ENCODE peak calls at places on chromosomes 13 and 19, in four cellular contexts. One of them, this sample, is unnamed.

GRCh38 chr19:55376381-55376933 is at the start of gene TMEM190:
- DNase-seq in A549: peak; percentile 68
- DNase-seq in K562: peak; percentile 50
- DNase-seq in HepG2: no peak
- DNase-seq in this sample: peak; percentile 66

GRCh38 chr13:74930402-74931165 is 551.4 kb downstream of the TBC1D4 start:
- DNase-seq in A549: no peak
- DNase-seq in K562: no peak
- DNase-seq in HepG2: no peak
- DNase-seq in this sample: no peak

GRCh38 chr19:12884926-12885748 is 1.9 kb downstream of the KLF1 start:
- DNase-seq in A549: peak; percentile 74
- DNase-seq in K562: peak; percentile 92
- DNase-seq in HepG2: peak; percentile 29
- DNase-seq in this sample: peak; percentile 100

GRCh38 chr19:16661480-16662034 is 618 bp downstream of the TMEM38A start:
- DNase-seq in A549: no peak
- DNase-seq in K562: no peak
- DNase-seq in HepG2: no peak
- DNase-seq in this sample: peak; percentile 72

GRCh38 chr13:43961909-43962308 is 82.2 kb downstream of the LACC1 start:
- DNase-seq in A549: no peak
- DNase-seq in K562: no peak
- DNase-seq in HepG2: no peak
- DNase-seq in this sample: no peak

GRCh38 chr19:32201661-32202060 is 143.7 kb upstream of the ZNF507 start:
- DNase-seq in A549: no peak
- DNase-seq in K562: no peak
- DNase-seq in HepG2: no peak
- DNase-seq in this sample: no peak

GRCh38 chr19:17049711-17050280 is 23.2 kb upstream of the CPAMD8 start:
- DNase-seq in A549: peak; percentile 16
- DNase-seq in K562: no peak
- DNase-seq in HepG2: no peak
- DNase-seq in this sample: no peak

GRCh38 chr19:47680858-47681332 is 32.3 kb upstream of the EHD2 start:
- DNase-seq in A549: no peak
- DNase-seq in K562: no peak
- DNase-seq in HepG2: no peak
- DNase-seq in this sample: no peak

GRCh38 chr13:99265823-99266426 is 7.7 kb upstream of the GPR18 start:
- DNase-seq in A549: peak; percentile 39
- DNase-seq in K562: peak; percentile 32
- DNase-seq in HepG2: peak; percentile 46
- DNase-seq in this sample: peak; percentile 70

GRCh38 chr13:59259416-59260000 is 904.2 kb downstream of the DIAPH3 start:
- DNase-seq in A549: no peak
- DNase-seq in K562: no peak
- DNase-seq in HepG2: no peak
- DNase-seq in this sample: peak; percentile 24

GRCh38 chr13:38255600-38255999 is 94.1 kb upstream of the UFM1 start:
- DNase-seq in A549: no peak
- DNase-seq in K562: no peak
- DNase-seq in HepG2: no peak
- DNase-seq in this sample: no peak

GRCh38 chr13:99009987-99010551 is 32.2 kb upstream of the DOCK9 start:
- DNase-seq in A549: no peak
- DNase-seq in K562: no peak
- DNase-seq in HepG2: no peak
- DNase-seq in this sample: no peak

GRCh38 chr19:861756-862528 is 2.5 kb downstream of the CFD start:
- DNase-seq in A549: peak; percentile 78
- DNase-seq in K562: peak; percentile 98
- DNase-seq in HepG2: peak; percentile 41
- DNase-seq in this sample: peak; percentile 94

GRCh38 chr13:38530492-38530891 is 156.4 kb upstream of the FREM2 start:
- DNase-seq in A549: no peak
- DNase-seq in K562: peak; percentile 4
- DNase-seq in HepG2: no peak
- DNase-seq in this sample: peak; percentile 24

GRCh38 chr13:42788601-42789000 is 7.2 kb downstream of the FAM216B start:
- DNase-seq in A549: no peak
- DNase-seq in K562: no peak
- DNase-seq in HepG2: no peak
- DNase-seq in this sample: no peak

GRCh38 chr19:47032171-47032811 is 12.7 kb downstream of the NPAS1 start:
- DNase-seq in A549: peak; percentile 67
- DNase-seq in K562: peak; percentile 69
- DNase-seq in HepG2: no peak
- DNase-seq in this sample: peak; percentile 94

GRCh38 chr13:92806215-92806614 is 420.4 kb upstream of the GPC6 start:
- DNase-seq in A549: no peak
- DNase-seq in K562: no peak
- DNase-seq in HepG2: no peak
- DNase-seq in this sample: no peak

GRCh38 chr19:4130635-4131438 is 6.9 kb upstream of the MAP2K2 start:
- DNase-seq in A549: peak; percentile 83
- DNase-seq in K562: peak; percentile 71
- DNase-seq in HepG2: peak; percentile 93
- DNase-seq in this sample: no peak

GRCh38 chr13:33281951-33282595 is 3.5 kb downstream of the STARD13 start:
- DNase-seq in A549: peak; percentile 19
- DNase-seq in K562: no peak
- DNase-seq in HepG2: no peak
- DNase-seq in this sample: no peak

GRCh38 chr13:73536865-73537264 is 478.1 kb downstream of the KLF5 start:
- DNase-seq in A549: no peak
- DNase-seq in K562: no peak
- DNase-seq in HepG2: no peak
- DNase-seq in this sample: no peak

GRCh38 chr13:112761701-112762689 is 72.2 kb downstream of the ATP11A start:
- DNase-seq in A549: no peak
- DNase-seq in K562: peak; percentile 30
- DNase-seq in HepG2: no peak
- DNase-seq in this sample: peak; percentile 60

GRCh38 chr19:11047856-11048255 is 41.4 kb upstream of the LDLR start:
- DNase-seq in A549: no peak
- DNase-seq in K562: no peak
- DNase-seq in HepG2: no peak
- DNase-seq in this sample: no peak

GRCh38 chr13:77918391-77919261 is at the start of gene EDNRB:
- DNase-seq in A549: no peak
- DNase-seq in K562: no peak
- DNase-seq in HepG2: no peak
- DNase-seq in this sample: peak; percentile 81

GRCh38 chr13:59946924-59947323 is 216.8 kb downstream of the DIAPH3 start:
- DNase-seq in A549: no peak
- DNase-seq in K562: no peak
- DNase-seq in HepG2: no peak
- DNase-seq in this sample: no peak

GRCh38 chr19:4676955-4677731 is 7.0 kb upstream of the MYDGF start:
- DNase-seq in A549: peak; percentile 81
- DNase-seq in K562: peak; percentile 74
- DNase-seq in HepG2: peak; percentile 69
- DNase-seq in this sample: peak; percentile 96

GRCh38 chr13:49536144-49536873 is 40.6 kb downstream of the PHF11 start:
- DNase-seq in A549: no peak
- DNase-seq in K562: no peak
- DNase-seq in HepG2: no peak
- DNase-seq in this sample: no peak

GRCh38 chr19:2529473-2529918 is 53.6 kb downstream of the GADD45B start:
- DNase-seq in A549: peak; percentile 93
- DNase-seq in K562: no peak
- DNase-seq in HepG2: peak; percentile 90
- DNase-seq in this sample: no peak

GRCh38 chr13:37175996-37176395 is 70.5 kb upstream of the CSNK1A1L start:
- DNase-seq in A549: no peak
- DNase-seq in K562: no peak
- DNase-seq in HepG2: no peak
- DNase-seq in this sample: no peak

GRCh38 chr19:38852231-38853044 is 2.7 kb upstream of the HNRNPL start:
- DNase-seq in A549: peak; percentile 89
- DNase-seq in K562: peak; percentile 34
- DNase-seq in HepG2: no peak
- DNase-seq in this sample: peak; percentile 78

GRCh38 chr19:6528544-6529121 is 2.2 kb upstream of the TNFSF9 start:
- DNase-seq in A549: peak; percentile 36
- DNase-seq in K562: peak; percentile 57
- DNase-seq in HepG2: peak; percentile 60
- DNase-seq in this sample: peak; percentile 53

GRCh38 chr13:31773538-31773937 is 34.2 kb downstream of the RXFP2 start:
- DNase-seq in A549: no peak
- DNase-seq in K562: no peak
- DNase-seq in HepG2: no peak
- DNase-seq in this sample: no peak

GRCh38 chr19:45630463-45630862 is 8.7 kb downstream of the EML2 start:
- DNase-seq in A549: peak; percentile 84
- DNase-seq in K562: no peak
- DNase-seq in HepG2: no peak
- DNase-seq in this sample: peak; percentile 71

GRCh38 chr19:1483067-1483978 is 4.3 kb upstream of the C19orf25 start:
- DNase-seq in A549: no peak
- DNase-seq in K562: no peak
- DNase-seq in HepG2: no peak
- DNase-seq in this sample: no peak

GRCh38 chr13:63307239-63307638 is 1891.6 kb upstream of the PCDH20 start:
- DNase-seq in A549: no peak
- DNase-seq in K562: no peak
- DNase-seq in HepG2: no peak
- DNase-seq in this sample: no peak

GRCh38 chr13:113929628-113930615 is 44.0 kb downstream of the C13orf46 start:
- DNase-seq in A549: no peak
- DNase-seq in K562: no peak
- DNase-seq in HepG2: no peak
- DNase-seq in this sample: peak; percentile 23

GRCh38 chr13:25064396-25064795 is 31.5 kb upstream of the PABPC3 start:
- DNase-seq in A549: no peak
- DNase-seq in K562: no peak
- DNase-seq in HepG2: no peak
- DNase-seq in this sample: no peak

GRCh38 chr19:14979136-14979497 is 547 bp downstream of the SLC1A6 start:
- DNase-seq in A549: no peak
- DNase-seq in K562: no peak
- DNase-seq in HepG2: no peak
- DNase-seq in this sample: peak; percentile 56

GRCh38 chr13:112181336-112182051 is 114.5 kb downstream of the SOX1 start:
- DNase-seq in A549: no peak
- DNase-seq in K562: no peak
- DNase-seq in HepG2: no peak
- DNase-seq in this sample: no peak

GRCh38 chr13:102198418-102199322 is 203.2 kb downstream of the FGF14 start:
- DNase-seq in A549: no peak
- DNase-seq in K562: no peak
- DNase-seq in HepG2: no peak
- DNase-seq in this sample: no peak

DNA sequence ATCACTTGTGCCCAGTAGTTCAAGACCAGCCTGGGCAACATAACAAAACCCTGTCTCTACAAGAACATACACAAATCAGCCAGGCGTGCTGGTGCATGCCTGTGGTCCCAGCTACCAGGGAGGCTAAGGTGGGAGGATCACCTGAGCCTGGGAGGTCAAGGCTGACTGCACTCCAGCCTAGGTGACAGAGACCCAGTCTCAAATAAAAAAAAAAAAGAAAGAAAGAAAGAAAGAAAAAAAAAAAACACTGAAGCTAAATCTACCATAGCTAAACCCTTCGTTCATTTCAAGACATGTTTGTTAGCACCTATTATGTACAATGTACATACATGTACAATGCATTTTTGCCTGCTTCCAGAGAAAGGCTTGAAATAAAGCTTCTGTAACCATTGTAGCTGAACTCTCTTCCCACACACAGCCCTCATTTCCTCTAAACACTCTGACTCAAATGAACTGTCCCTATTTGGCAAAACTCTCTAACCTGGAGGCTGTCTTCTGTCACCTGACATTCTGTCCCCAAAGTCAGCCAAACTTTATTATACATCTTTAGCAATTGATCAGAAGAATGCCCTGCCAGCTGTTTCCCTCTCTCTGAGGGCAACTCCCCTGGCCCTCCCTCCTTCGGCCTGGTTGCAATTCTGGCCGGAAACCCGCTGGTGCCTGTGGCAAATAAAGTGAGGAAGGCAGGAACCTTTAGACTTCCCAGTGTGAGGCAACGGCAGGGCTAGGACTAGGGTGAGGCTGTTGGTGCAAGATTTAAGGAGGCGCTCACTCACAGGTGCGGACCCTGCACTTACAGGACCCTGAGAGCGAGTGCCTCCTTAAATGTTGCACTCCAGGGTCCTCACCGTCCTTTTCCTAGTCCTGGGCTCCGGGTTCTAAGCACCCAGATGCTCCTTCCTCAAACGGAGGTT is 1.8 kb downstream of the ETHE1 start:
- DNase-seq in A549: peak; percentile 85
- DNase-seq in K562: no peak
- DNase-seq in HepG2: peak; percentile 87
- DNase-seq in this sample: peak; percentile 74
- TF ChIP-seq JUNB in A549: no peak
- TF ChIP-seq JUNB in K562: no peak
- TF ChIP-seq JUNB in HepG2: no peak
- TF ChIP-seq JUNB in this sample: no peak

GRCh38 chr19:52336976-52337375 is 933 bp downstream of the ZNF610 start:
- DNase-seq in A549: no peak
- DNase-seq in K562: no peak
- DNase-seq in HepG2: no peak
- DNase-seq in this sample: peak; percentile 30
- TF ChIP-seq JUNB in A549: no peak
- TF ChIP-seq JUNB in K562: no peak
- TF ChIP-seq JUNB in HepG2: no peak
- TF ChIP-seq JUNB in this sample: no peak

GRCh38 chr19:18629166-18630088 is 7.4 kb upstream of the KLHL26 start:
- DNase-seq in A549: no peak
- DNase-seq in K562: no peak
- DNase-seq in HepG2: no peak
- DNase-seq in this sample: no peak
- TF ChIP-seq JUNB in A549: no peak
- TF ChIP-seq JUNB in K562: no peak
- TF ChIP-seq JUNB in HepG2: no peak
- TF ChIP-seq JUNB in this sample: no peak

GRCh38 chr19:49678970-49679831 is 2.1 kb downstream of the PRMT1 start:
- DNase-seq in A549: no peak
- DNase-seq in K562: no peak
- DNase-seq in HepG2: no peak
- DNase-seq in this sample: no peak

GRCh38 chr19:49676690-49677231 is 310 bp upstream of the PRMT1 start:
- DNase-seq in A549: peak; percentile 100
- DNase-seq in K562: peak; percentile 99
- DNase-seq in HepG2: peak; percentile 99
- DNase-seq in this sample: peak; percentile 100

GRCh38 chr19:49677232-49677881 is at the start of gene PRMT1:
- DNase-seq in A549: peak; percentile 76
- DNase-seq in K562: peak; percentile 77
- DNase-seq in HepG2: peak; percentile 35
- DNase-seq in this sample: peak; percentile 67

GRCh38 chr19:49677901-49678674 is 1.0 kb downstream of the PRMT1 start:
- DNase-seq in A549: peak; percentile 82
- DNase-seq in K562: peak; percentile 71
- DNase-seq in HepG2: peak; percentile 74
- DNase-seq in this sample: peak; percentile 97

GRCh38 chr19:49676136-49676689 is 858 bp upstream of the PRMT1 start:
- DNase-seq in A549: peak; percentile 99
- DNase-seq in K562: peak; percentile 86
- DNase-seq in HepG2: peak; percentile 80
- DNase-seq in this sample: peak; percentile 94
- TF ChIP-seq JUNB in A549: no peak
- TF ChIP-seq JUNB in K562: no peak
- TF ChIP-seq JUNB in HepG2: no peak
- TF ChIP-seq JUNB in this sample: no peak

This sample was measured in GM23338.